ENCODE peak calls at places on chromosomes 7 and 10, in six cellular contexts. Y, P, L, E, R and Q are unnamed samples.

GRCh38 chr10:30529373-30529998 is 95.5 kb downstream of the MAP3K8 start:
- DNase-seq in Y (peak), P (peak), L (no peak), E (peak), R (peak), Q (no peak)

GRCh38 chr7:66321283-66321682 is 116.1 kb downstream of the TPST1 start:
- DNase-seq in Y (no peak), P (no peak), L (peak), E (no peak), R (no peak), Q (no peak)

GRCh38 chr7:28052933-28053332 is 127.7 kb downstream of the JAZF1 start:
- DNase-seq in Y (no peak), P (no peak), L (peak), E (no peak), R (no peak), Q (peak)

GRCh38 chr7:18593602-18594279 is 98.2 kb downstream of the HDAC9 start:
- DNase-seq in Y (no peak), P (no peak), L (no peak), E (no peak), R (no peak), Q (no peak)

GRCh38 chr10:15321431-15322321 is 49.4 kb downstream of the FAM171A1 start:
- DNase-seq in Y (no peak), P (no peak), L (no peak), E (no peak), R (no peak), Q (no peak)

GRCh38 chr7:44329888-44330287 is 4.5 kb upstream of the CAMK2B start:
- DNase-seq in Y (no peak), P (no peak), L (no peak), E (no peak), R (no peak), Q (no peak)

GRCh38 chr7:99782012-99782953 is 1.7 kb downstream of the CYP3A4 start:
- DNase-seq in Y (no peak), P (no peak), L (no peak), E (no peak), R (no peak), Q (no peak)

GRCh38 chr10:44070282-44070681 is 314.6 kb downstream of the CXCL12 start:
- DNase-seq in Y (no peak), P (no peak), L (no peak), E (no peak), R (no peak), Q (no peak)

GRCh38 chr10:48792687-48793096 is 108.0 kb downstream of the WDFY4 start:
- DNase-seq in Y (no peak), P (no peak), L (peak), E (no peak), R (no peak), Q (no peak)

GRCh38 chr7:136086712-136087111 is 109.6 kb upstream of the MTPN start:
- DNase-seq in Y (no peak), P (peak), L (peak), E (no peak), R (peak), Q (peak)

GRCh38 chr7:91759205-91759863 is 121.2 kb downstream of the MTERF1 start:
- DNase-seq in Y (no peak), P (no peak), L (peak), E (no peak), R (peak), Q (no peak)

GRCh38 chr7:27177795-27178320 is 3.7 kb upstream of the HOXA10 start:
- DNase-seq in Y (no peak), P (no peak), L (no peak), E (no peak), R (peak), Q (peak)

GRCh38 chr10:121437596-121437995 is 160.6 kb downstream of the FGFR2 start:
- DNase-seq in Y (no peak), P (no peak), L (no peak), E (no peak), R (no peak), Q (peak)

GRCh38 chr10:8295311-8295710 is 240.8 kb downstream of the GATA3 start:
- DNase-seq in Y (no peak), P (no peak), L (no peak), E (no peak), R (no peak), Q (no peak)

GRCh38 chr7:103547451-103548284 is 101.7 kb upstream of the SLC26A5 start:
- DNase-seq in Y (no peak), P (no peak), L (peak), E (no peak), R (no peak), Q (peak)

GRCh38 chr7:152673902-152674301 is 2.0 kb downstream of the XRCC2 start:
- DNase-seq in Y (no peak), P (no peak), L (no peak), E (no peak), R (no peak), Q (no peak)

GRCh38 chr10:110420401-110421193 is 77.1 kb upstream of the DUSP5 start:
- DNase-seq in Y (no peak), P (no peak), L (peak), E (no peak), R (no peak), Q (no peak)

GRCh38 chr10:107814865-107815487 is 650.5 kb upstream of the SORCS1 start:
- DNase-seq in Y (no peak), P (no peak), L (peak), E (no peak), R (peak), Q (peak)

GRCh38 chr7:73741600-73741999 is 3.0 kb upstream of the ABHD11 start:
- DNase-seq in Y (no peak), P (no peak), L (no peak), E (no peak), R (peak), Q (no peak)

GRCh38 chr7:73351447-73352167 is 23.6 kb downstream of the FKBP6 start:
- DNase-seq in Y (no peak), P (no peak), L (no peak), E (no peak), R (peak), Q (no peak)

GRCh38 chr10:33133557-33133956 is 175.5 kb upstream of the ITGB1 start:
- DNase-seq in Y (no peak), P (no peak), L (peak), E (no peak), R (peak), Q (no peak)

GRCh38 chr10:12902135-12902572 is 99.4 kb downstream of the CCDC3 start:
- DNase-seq in Y (peak), P (peak), L (peak), E (no peak), R (peak), Q (peak)

GRCh38 chr7:32937344-32938174 is 19.7 kb upstream of the FKBP9 start:
- DNase-seq in Y (no peak), P (no peak), L (peak), E (no peak), R (peak), Q (peak)

GRCh38 chr10:35188954-35189353 is 62.3 kb downstream of the CREM start:
- DNase-seq in Y (no peak), P (no peak), L (no peak), E (no peak), R (no peak), Q (no peak)

GRCh38 chr10:119507115-119507514 is 35.4 kb downstream of the RGS10 start:
- DNase-seq in Y (no peak), P (no peak), L (no peak), E (no peak), R (no peak), Q (no peak)

GRCh38 chr10:7407368-7408002 is 3.3 kb downstream of the SFMBT2 start:
- DNase-seq in Y (no peak), P (no peak), L (no peak), E (no peak), R (no peak), Q (no peak)

GRCh38 chr10:125158528-125159485 is 1.6 kb downstream of the CTBP2 start:
- DNase-seq in Y (no peak), P (no peak), L (peak), E (no peak), R (no peak), Q (peak)

GRCh38 chr10:132957981-132958885 is 15.9 kb upstream of the CFAP46 start:
- DNase-seq in Y (no peak), P (no peak), L (no peak), E (no peak), R (no peak), Q (no peak)

GRCh38 chr7:72292118-72292517 is 120.0 kb downstream of the CALN1 start:
- DNase-seq in Y (no peak), P (no peak), L (no peak), E (no peak), R (no peak), Q (no peak)

GRCh38 chr7:27151341-27151944 is 940 bp downstream of the HOXA3 start:
- DNase-seq in Y (no peak), P (no peak), L (no peak), E (no peak), R (peak), Q (no peak)

GRCh38 chr10:72263613-72264241 is 10.0 kb upstream of the DDIT4 start:
- DNase-seq in Y (no peak), P (peak), L (no peak), E (peak), R (peak), Q (peak)

GRCh38 chr7:102469351-102469971 is 4.7 kb downstream of the LRWD1 start:
- DNase-seq in Y (no peak), P (no peak), L (no peak), E (no peak), R (no peak), Q (no peak)

GRCh38 chr10:20743935-20744334 is 153.2 kb downstream of the NEBL start:
- DNase-seq in Y (no peak), P (no peak), L (no peak), E (no peak), R (no peak), Q (no peak)

GRCh38 chr7:94657771-94658693 is 2.1 kb upstream of the SGCE start:
- DNase-seq in Y (no peak), P (peak), L (peak), E (peak), R (no peak), Q (peak)

GRCh38 chr10:71210031-71210871 is 2.1 kb upstream of the UNC5B start:
- DNase-seq in Y (no peak), P (no peak), L (no peak), E (no peak), R (no peak), Q (no peak)